ENCODE peak calls at places on chromosome 12, in eight cellular contexts. A is progenitor cell of endocrine pancreas, F is transverse colon, D is GM12865, Z is kidney epithelial cell, M is upper lobe of right lung, Y is body of pancreas, B is neural progenitor cell. I is an unnamed sample.

GRCh38 chr12:55736780-55737580 is 5.9 kb upstream of the GDF11 start:
- DNase-seq in A (peak; percentile 49), F (peak; percentile 89), D (peak; percentile 71), Z (no peak), M (peak; percentile 89), Y (peak; percentile 87), B (peak; percentile 81), I (peak; percentile 85)

GRCh38 chr12:34401659-34402227 is 379.4 kb downstream of the ALG10 start:
- DNase-seq in A (peak; percentile 10), F (no peak), D (no peak), Z (no peak), M (peak; percentile 58), Y (peak; percentile 2), B (no peak), I (no peak)

GRCh38 chr12:68641138-68641537 is 30.4 kb downstream of the RAP1B start:
- DNase-seq in A (no peak), F (peak; percentile 34), D (peak; percentile 88), Z (no peak), M (no peak), Y (no peak), B (no peak), I (no peak)

GRCh38 chr12:70948976-70949336 is 28.4 kb upstream of the PTPRR start:
- DNase-seq in A (no peak), F (no peak), D (no peak), Z (no peak), M (no peak), Y (no peak), B (no peak), I (peak; percentile 52)

GRCh38 chr12:110373025-110373876 is 30.3 kb downstream of the ANAPC7 start:
- DNase-seq in A (no peak), F (no peak), D (no peak), Z (no peak), M (no peak), Y (no peak), B (no peak), I (no peak)

GRCh38 chr12:12267801-12268200 is 957 bp upstream of the LRP6 start:
- DNase-seq in A (no peak), F (no peak), D (peak; percentile 8), Z (no peak), M (no peak), Y (no peak), B (peak; percentile 31), I (no peak)

GRCh38 chr12:28946361-28946760 is 202.7 kb upstream of the FAR2 start:
- DNase-seq in A (no peak), F (no peak), D (no peak), Z (no peak), M (no peak), Y (no peak), B (no peak), I (peak; percentile 5)

GRCh38 chr12:122834229-122834920 is 882 bp upstream of the HIP1R start:
- DNase-seq in A (peak; percentile 40), F (peak; percentile 55), D (no peak), Z (no peak), M (no peak), Y (peak; percentile 60), B (peak; percentile 95), I (peak; percentile 73)

GRCh38 chr12:48602192-48602989 is 32.5 kb upstream of the LALBA start:
- DNase-seq in A (no peak), F (no peak), D (no peak), Z (no peak), M (no peak), Y (no peak), B (no peak), I (no peak)

GRCh38 chr12:109948382-109948781 is 47.8 kb downstream of the GIT2 start:
- DNase-seq in A (no peak), F (no peak), D (no peak), Z (no peak), M (no peak), Y (no peak), B (no peak), I (no peak)

GRCh38 chr12:50032516-50033316 is 7.4 kb upstream of the RACGAP1 start:
- DNase-seq in A (no peak), F (no peak), D (no peak), Z (no peak), M (peak; percentile 71), Y (no peak), B (peak; percentile 68), I (no peak)

GRCh38 chr12:27246141-27246540 is 2.1 kb downstream of the STK38L start:
- DNase-seq in A (no peak), F (no peak), D (no peak), Z (no peak), M (no peak), Y (no peak), B (peak; percentile 66), I (no peak)

GRCh38 chr12:1583421-1584078 is 10.8 kb downstream of the FBXL14 start:
- DNase-seq in A (peak; percentile 74), F (peak; percentile 85), D (peak; percentile 93), Z (no peak), M (no peak), Y (peak; percentile 64), B (peak; percentile 92), I (peak; percentile 88)

DNA sequence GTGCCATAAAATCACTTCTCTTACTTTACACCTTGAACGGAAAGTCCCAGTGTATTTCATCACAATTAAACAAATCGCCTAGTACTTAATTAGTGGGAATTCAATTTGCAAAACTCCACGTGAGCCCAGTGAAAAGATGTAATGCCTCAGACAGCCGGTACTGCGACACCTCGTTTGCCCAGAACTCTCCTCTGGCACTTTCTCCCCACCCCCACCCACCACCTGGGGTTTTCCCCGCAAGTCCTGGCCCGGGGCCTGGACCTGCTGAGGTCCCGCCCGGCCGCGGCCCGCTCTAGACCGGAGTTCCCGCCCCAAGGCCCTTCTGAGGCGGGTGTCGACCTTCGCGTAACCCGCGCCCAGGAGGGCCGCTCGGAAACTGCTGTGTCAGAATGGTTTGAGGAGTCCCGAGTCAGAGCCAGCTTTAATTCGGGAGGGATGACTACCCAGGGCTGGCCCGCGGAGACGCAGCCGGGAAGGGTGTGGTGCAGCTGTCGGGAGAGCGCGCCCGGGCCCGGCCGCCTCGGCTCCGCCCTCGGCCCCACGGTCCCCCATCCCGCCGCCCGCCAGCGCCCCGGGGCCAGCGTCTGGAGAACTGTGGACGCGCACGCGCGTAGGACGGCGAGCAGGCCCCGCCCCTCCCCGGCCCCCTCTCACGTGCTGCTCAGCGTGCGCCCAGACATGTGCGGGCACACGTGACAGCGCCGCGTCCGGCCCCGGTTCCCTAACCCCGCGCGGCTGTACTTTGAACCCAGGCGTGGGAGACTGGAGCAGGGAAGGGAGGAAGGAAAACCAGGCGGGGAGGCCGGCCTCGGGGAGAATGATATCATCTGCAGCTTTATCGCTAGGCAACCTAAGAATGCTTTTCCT is 10.8 kb downstream of the BHLHE41 start:
- DNase-seq in A (peak; percentile 93), F (peak; percentile 97), D (peak; percentile 89), Z (no peak), M (peak; percentile 97), Y (peak; percentile 97), B (peak; percentile 89), I (peak; percentile 88)
- TF ChIP-seq CTCF in A (peak; percentile 63), F (peak; percentile 36), D (peak; percentile 12), Z (peak; percentile 28), M (peak; percentile 33), Y (no peak), B (peak; percentile 26), I (no peak)

GRCh38 chr12:114767081-114767480 is 83.1 kb upstream of the TBX3 start:
- DNase-seq in A (no peak), F (no peak), D (no peak), Z (no peak), M (no peak), Y (no peak), B (no peak), I (no peak)

GRCh38 chr12:114770323-114770722 is 86.3 kb upstream of the TBX3 start:
- DNase-seq in A (no peak), F (no peak), D (no peak), Z (no peak), M (no peak), Y (no peak), B (no peak), I (no peak)

GRCh38 chr12:114764516-114764915 is 80.5 kb upstream of the TBX3 start:
- DNase-seq in A (no peak), F (no peak), D (no peak), Z (no peak), M (no peak), Y (no peak), B (peak; percentile 37), I (no peak)

GRCh38 chr12:114769634-114770033 is 85.7 kb upstream of the TBX3 start:
- DNase-seq in A (no peak), F (no peak), D (no peak), Z (no peak), M (no peak), Y (no peak), B (no peak), I (no peak)

DNA sequence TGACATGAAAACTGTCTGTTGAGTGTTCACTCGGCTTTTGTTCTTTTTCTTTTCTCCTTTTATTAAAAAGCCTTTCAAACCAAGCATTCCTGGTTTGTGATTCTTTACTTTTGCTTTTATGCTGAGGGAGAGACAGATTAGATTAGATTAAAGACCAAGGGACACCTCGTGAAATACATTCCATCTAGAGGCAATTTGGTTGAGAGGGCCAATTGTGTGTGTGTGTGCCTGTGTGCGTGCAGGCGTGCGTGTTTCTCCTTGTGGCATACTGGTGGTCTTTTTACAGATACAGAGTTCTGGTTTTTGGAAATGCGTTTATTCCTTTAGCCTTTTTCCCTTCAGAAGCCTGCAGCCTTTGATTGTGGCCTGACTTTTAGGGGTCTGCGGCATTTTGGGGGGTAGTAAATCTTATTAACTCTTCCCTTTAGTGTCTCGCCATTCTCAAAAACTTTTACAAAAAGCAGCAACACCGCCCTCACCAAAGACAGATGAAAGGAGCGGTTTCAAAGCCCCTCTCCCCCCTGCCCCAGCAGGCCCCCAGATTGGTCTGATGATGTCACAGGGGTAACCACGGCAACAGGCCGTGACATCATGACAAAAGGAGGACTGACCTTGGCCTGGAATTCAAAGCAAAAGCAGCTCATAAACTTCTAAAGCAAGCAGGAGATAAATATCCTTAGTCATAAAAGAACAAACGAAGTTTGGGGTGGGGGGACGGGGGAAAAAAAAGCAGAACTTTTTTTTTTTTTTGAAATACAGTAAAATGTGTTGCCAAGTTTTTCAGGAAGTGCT is 84.1 kb upstream of the TBX3 start:
- DNase-seq in A (no peak), F (no peak), D (no peak), Z (no peak), M (no peak), Y (no peak), B (no peak), I (no peak)
- TF ChIP-seq CTCF in A (no peak), F (no peak), D (no peak), Z (no peak), M (no peak), Y (no peak), B (no peak), I (no peak)

DNA sequence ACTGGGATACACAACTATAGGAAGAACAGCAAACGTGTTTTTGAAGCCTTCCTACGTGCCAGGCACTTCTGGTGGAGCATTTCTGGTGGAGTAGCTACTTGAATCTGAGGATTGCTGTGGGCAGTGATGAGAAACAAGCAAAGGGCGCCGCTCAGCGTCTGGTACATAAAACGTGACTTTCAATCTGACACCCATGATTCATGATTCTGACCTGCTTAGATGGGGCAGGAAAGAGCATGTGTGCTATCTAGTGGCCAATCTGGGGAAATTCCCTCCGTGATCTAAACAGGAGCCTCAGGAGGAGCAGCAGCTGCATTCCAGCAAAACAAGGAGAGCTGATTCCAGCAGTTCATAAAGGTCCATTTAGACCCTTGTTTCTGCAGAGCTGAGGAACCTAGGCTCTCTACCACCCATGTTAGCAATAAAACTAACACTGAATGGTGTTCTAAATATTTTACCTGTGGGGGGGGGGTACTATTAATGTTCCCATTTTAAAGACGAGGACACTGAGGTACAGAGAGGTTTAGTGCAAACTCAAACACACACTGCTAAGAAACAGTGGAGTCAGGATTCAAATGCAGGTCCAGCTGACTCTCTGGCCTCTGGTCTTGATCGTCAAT is 37.8 kb downstream of the PAH start:
- DNase-seq in A (no peak), F (no peak), D (peak; percentile 77), Z (peak; percentile 18), M (no peak), Y (peak; percentile 35), B (peak; percentile 86), I (peak; percentile 77)
- TF ChIP-seq CTCF in A (peak; percentile 37), F (no peak), D (peak; percentile 57), Z (peak; percentile 36), M (peak; percentile 42), Y (no peak), B (peak; percentile 80), I (peak; percentile 61)

GRCh38 chr12:89309815-89310214 is 42.5 kb downstream of the DUSP6 start:
- DNase-seq in A (no peak), F (no peak), D (no peak), Z (no peak), M (no peak), Y (no peak), B (no peak), I (no peak)
- TF ChIP-seq CTCF in A (no peak), F (no peak), D (no peak), Z (no peak), M (no peak), Y (no peak), B (no peak), I (no peak)

I was measured in A673.